ENCODE peak calls at places on chromosomes 11 and 22, in five cellular contexts. T is esophagus squamous epithelium, E is dorsolateral prefrontal cortex, F is ACHN, U is HT-29. B is an unnamed sample.

GRCh38 chr22:44597616-44598015 is 99.6 kb upstream of the RTL6 start:
- DNase-seq in T (no peak), E (peak), F (no peak), U (no peak), B (no peak)

GRCh38 chr11:35750315-35750714 is 87.7 kb downstream of the TRIM44 start:
- DNase-seq in T (no peak), E (no peak), F (no peak), U (no peak), B (no peak)

GRCh38 chr11:124900464-124900863 is 2.8 kb upstream of the ROBO4 start:
- DNase-seq in T (no peak), E (no peak), F (peak), U (no peak), B (peak)

GRCh38 chr11:11786771-11787170 is 55.0 kb upstream of the USP47 start:
- DNase-seq in T (no peak), E (no peak), F (peak), U (peak), B (peak)

GRCh38 chr22:30221121-30221992 is 25.2 kb downstream of the LIF start:
- DNase-seq in T (no peak), E (no peak), F (no peak), U (no peak), B (no peak)

GRCh38 chr11:60946601-60947265 is 5.2 kb downstream of the SLC15A3 start:
- DNase-seq in T (no peak), E (peak), F (no peak), U (no peak), B (no peak)

GRCh38 chr22:25368271-25368670 is 148.8 kb downstream of the CRYBB2 start:
- DNase-seq in T (no peak), E (no peak), F (no peak), U (peak), B (peak)

GRCh38 chr11:102806296-102806695 is 8.3 kb upstream of the MMP1 start:
- DNase-seq in T (no peak), E (no peak), F (no peak), U (no peak), B (no peak)

GRCh38 chr22:40654522-40655167 is 18.1 kb upstream of the MRTFA start:
- DNase-seq in T (no peak), E (peak), F (peak), U (peak), B (peak)

GRCh38 chr11:69173925-69174591 is 18.3 kb downstream of the SMIM38 start:
- DNase-seq in T (no peak), E (no peak), F (no peak), U (no peak), B (no peak)

GRCh38 chr11:110425751-110426545 is 3.8 kb upstream of the FDX1 start:
- DNase-seq in T (no peak), E (no peak), F (no peak), U (no peak), B (peak)

GRCh38 chr11:123251656-123252344 is 56.8 kb upstream of the CLMP start:
- DNase-seq in T (no peak), E (no peak), F (no peak), U (no peak), B (no peak)

GRCh38 chr11:4038973-4039372 is 55.6 kb upstream of the RRM1 start:
- DNase-seq in T (no peak), E (no peak), F (no peak), U (no peak), B (no peak)

GRCh38 chr11:86134580-86135318 is 65.9 kb upstream of the PICALM start:
- DNase-seq in T (no peak), E (no peak), F (no peak), U (peak), B (no peak)

GRCh38 chr11:28529046-28529445 is 420.9 kb downstream of the METTL15 start:
- DNase-seq in T (no peak), E (no peak), F (no peak), U (no peak), B (peak)

GRCh38 chr11:92580931-92581330 is 356.3 kb downstream of the FAT3 start:
- DNase-seq in T (no peak), E (no peak), F (no peak), U (no peak), B (no peak)

GRCh38 chr22:36610567-36610966 is 81.6 kb upstream of the EIF3D start:
- DNase-seq in T (no peak), E (no peak), F (no peak), U (no peak), B (no peak)

GRCh38 chr11:59173080-59173963 is 1.4 kb downstream of the DTX4 start:
- DNase-seq in T (no peak), E (peak), F (no peak), U (peak), B (no peak)

GRCh38 chr22:46577361-46578249 is 40.2 kb upstream of the CELSR1 start:
- DNase-seq in T (no peak), E (no peak), F (no peak), U (peak), B (no peak)

GRCh38 chr11:79209540-79210266 is 231.1 kb downstream of the TENM4 start:
- DNase-seq in T (no peak), E (no peak), F (no peak), U (no peak), B (no peak)

GRCh38 chr11:28251263-28251662 is 143.1 kb downstream of the METTL15 start:
- DNase-seq in T (no peak), E (no peak), F (no peak), U (no peak), B (no peak)

GRCh38 chr22:43329061-43329460 is 14.1 kb downstream of the SCUBE1 start:
- DNase-seq in T (no peak), E (no peak), F (no peak), U (no peak), B (no peak)

GRCh38 chr22:39384750-39385480 is 14.7 kb upstream of the TAB1 start:
- DNase-seq in T (no peak), E (no peak), F (no peak), U (peak), B (no peak)

GRCh38 chr22:45397806-45398205 is 15.6 kb downstream of the SMC1B start:
- DNase-seq in T (no peak), E (no peak), F (no peak), U (no peak), B (no peak)

GRCh38 chr22:24322522-24322921 is 51.9 kb downstream of the SPECC1L start:
- DNase-seq in T (no peak), E (no peak), F (no peak), U (no peak), B (no peak)

GRCh38 chr11:8082391-8083087 is 1.5 kb downstream of the TUB start:
- DNase-seq in T (no peak), E (no peak), F (no peak), U (no peak), B (no peak)

GRCh38 chr11:100740440-100740839 is 53.4 kb downstream of the ARHGAP42 start:
- DNase-seq in T (no peak), E (no peak), F (no peak), U (peak), B (no peak)

GRCh38 chr11:113248702-113249490 is 65.5 kb upstream of the TTC12 start:
- DNase-seq in T (no peak), E (no peak), F (no peak), U (no peak), B (no peak)

GRCh38 chr11:105244157-105244820 is 104.7 kb upstream of the CARD18 start:
- DNase-seq in T (no peak), E (no peak), F (peak), U (peak), B (peak)

GRCh38 chr22:46030241-46030880 is 53.4 kb upstream of the WNT7B start:
- DNase-seq in T (no peak), E (peak), F (no peak), U (no peak), B (no peak)

GRCh38 chr11:116787786-116788486 is at the start of gene ZPR1:
- DNase-seq in T (peak), E (peak), F (peak), U (peak), B (no peak)

GRCh38 chr11:83257638-83258229 is 28.4 kb downstream of the CCDC90B start:
- DNase-seq in T (no peak), E (no peak), F (peak), U (peak), B (peak)

GRCh38 chr11:113730887-113731726 is 25.0 kb upstream of the TMPRSS5 start:
- DNase-seq in T (no peak), E (no peak), F (peak), U (peak), B (peak)

B was measured in stromal cell of bone marrow.